ENCODE peak calls at places on chromosomes 13 and 19, in eight cellular contexts. K is heart right ventricle; F is DMS153; G is stimulated activated CD4-positive, alpha-beta T cell treated with anti-CD3 and anti-CD28 coated beads, Interleukin-1b, Interleukin-23, amount 100 ng/mL, for 1 hour; U is hypothalamus; L is uterus; C is dermis blood vessel endothelial cell; W is tibial nerve. A is an unnamed sample.

GRCh38 chr19:15115080-15115479 is 7.9 kb downstream of the SYDE1 start:
- DNase-seq in L (peak), U (no peak), F (no peak), W (peak), G (no peak), C (peak), K (peak), A (no peak)

GRCh38 chr19:44796701-44797115 is 12.2 kb upstream of the BCAM start:
- DNase-seq in F (peak), L (no peak), C (peak), G (no peak), K (peak), U (no peak), W (no peak), A (no peak)

GRCh38 chr19:19170053-19170945 is at the start of gene MEF2B:
- DNase-seq in L (peak), G (peak), F (peak), K (peak), U (peak), C (peak), W (peak), A (no peak)

GRCh38 chr13:76350399-76350798 is 535.8 kb downstream of the KCTD12 start:
- DNase-seq in G (no peak), F (no peak), U (no peak), C (no peak), L (no peak), K (no peak), W (no peak), A (no peak)

GRCh38 chr19:32652893-32653625 is 21.9 kb downstream of the ANKRD27 start:
- DNase-seq in U (peak), F (no peak), W (no peak), C (peak), G (no peak), K (peak), L (peak), A (peak)

GRCh38 chr19:28652790-28653189 is 560.2 kb downstream of the UQCRFS1 start:
- DNase-seq in F (no peak), L (no peak), W (no peak), G (no peak), C (no peak), K (no peak), U (no peak), A (peak)

GRCh38 chr19:12777217-12778019 is 2.1 kb upstream of the HOOK2 start:
- DNase-seq in L (peak), U (peak), G (peak), K (peak), F (peak), C (peak), W (no peak), A (peak)

GRCh38 chr19:35216026-35216832 is 12.3 kb downstream of the FAM187B start:
- DNase-seq in G (no peak), W (no peak), U (no peak), C (no peak), L (no peak), F (no peak), K (no peak), A (no peak)

GRCh38 chr19:16208064-16208759 is 10.5 kb downstream of the AP1M1 start:
- DNase-seq in K (no peak), L (no peak), U (no peak), W (no peak), F (no peak), G (no peak), C (no peak), A (no peak)

GRCh38 chr13:52827839-52828238 is 20.6 kb downstream of the PCDH8 start:
- DNase-seq in F (no peak), K (no peak), W (no peak), U (no peak), L (no peak), C (no peak), G (no peak), A (no peak)

GRCh38 chr19:7480975-7481265 is 7.9 kb downstream of the PEX11G start:
- DNase-seq in G (no peak), F (no peak), W (no peak), C (no peak), U (no peak), L (no peak), K (no peak), A (no peak)

GRCh38 chr13:112506046-112506445 is 81.9 kb downstream of the TUBGCP3 start:
- DNase-seq in G (no peak), F (no peak), W (no peak), K (no peak), C (no peak), U (no peak), L (no peak), A (no peak)

GRCh38 chr19:50252111-50252886 is 48.9 kb downstream of the MYH14 start:
- DNase-seq in C (peak), K (no peak), U (no peak), F (no peak), L (no peak), W (no peak), G (peak), A (no peak)

GRCh38 chr19:3830841-3831589 is 37.8 kb downstream of the ZFR2 start:
- DNase-seq in F (no peak), K (no peak), C (no peak), L (no peak), G (no peak), W (no peak), U (no peak), A (no peak)

GRCh38 chr13:24038405-24038804 is 122.1 kb upstream of the SPATA13 start:
- DNase-seq in U (no peak), W (no peak), C (peak), F (no peak), L (no peak), K (no peak), G (no peak), A (no peak)

GRCh38 chr19:53849237-53849676 is 18.4 kb upstream of the MYADM start:
- DNase-seq in L (no peak), F (no peak), U (no peak), G (no peak), K (no peak), W (no peak), C (peak), A (no peak)

GRCh38 chr13:41563501-41564001 is 106.2 kb downstream of the RGCC start:
- DNase-seq in C (peak), G (no peak), L (no peak), U (no peak), K (no peak), W (no peak), F (no peak), A (no peak)

GRCh38 chr13:45833663-45834062 is 17.9 kb downstream of the SIAH3 start:
- DNase-seq in C (peak), U (peak), K (peak), W (no peak), F (peak), G (no peak), L (peak), A (no peak)

GRCh38 chr19:5585461-5586299 is 17.9 kb upstream of the TINCR start:
- DNase-seq in F (peak), C (no peak), K (no peak), L (peak), W (no peak), G (peak), U (no peak), A (no peak)

GRCh38 chr19:33819496-33819874 is 22.8 kb downstream of the KCTD15 start:
- DNase-seq in W (no peak), G (no peak), U (no peak), L (no peak), K (no peak), F (no peak), C (no peak), A (no peak)

GRCh38 chr19:30711296-30711695 is 339.1 kb downstream of the ZNF536 start:
- DNase-seq in W (no peak), K (no peak), F (no peak), C (no peak), L (no peak), G (no peak), U (no peak), A (no peak)

GRCh38 chr19:19372656-19373416 is 32.6 kb upstream of the GATAD2A start:
- DNase-seq in W (no peak), K (peak), F (peak), C (peak), U (no peak), G (no peak), L (no peak), A (no peak)